ENCODE peak calls at places on chromosome 14, in ten cellular contexts. One of them, this sample, is unnamed.
A peak's percentile ranks its signal among the peaks of the same experiment; 100 is the strongest.

GRCh38 chr14:105419305-105420091 is at the start of gene MTA1:
- DNase-seq in hypothalamus: no peak
- DNase-seq in stimulated activated CD8-positive, alpha-beta memory T cell treated with anti-CD3 and anti-CD28 coated beads, Interleukin-4, amount 100 ng/mL, for 1 hour: no peak
- DNase-seq in endothelial cell of umbilical vein: no peak
- DNase-seq in HFFc6: no peak
- DNase-seq in NCI-H1092: peak; percentile 20
- DNase-seq in stimulated activated naive CD4-positive, alpha-beta T cell treated with Interleukin-2 at 50 U/mL for 16 hours: peak; percentile 23
- DNase-seq in GF-D8: no peak
- DNase-seq in GM12865: peak; percentile 46
- DNase-seq in HEK293T: peak; percentile 76
- DNase-seq in this sample: peak; percentile 38

GRCh38 chr14:102570334-102570995 is 22.0 kb upstream of the RCOR1 start:
- DNase-seq in stimulated activated CD8-positive, alpha-beta memory T cell treated with anti-CD3 and anti-CD28 coated beads, Interleukin-4, amount 100 ng/mL, for 1 hour: no peak
- DNase-seq in stimulated activated naive CD4-positive, alpha-beta T cell treated with Interleukin-2 at 50 U/mL for 16 hours: no peak
- DNase-seq in NCI-H1092: no peak
- DNase-seq in GF-D8: no peak
- DNase-seq in HEK293T: no peak
- DNase-seq in endothelial cell of umbilical vein: no peak
- DNase-seq in hypothalamus: no peak
- DNase-seq in HFFc6: no peak
- DNase-seq in GM12865: no peak
- DNase-seq in this sample: no peak

GRCh38 chr14:46490150-46490769 is 161.3 kb downstream of the RPL10L start:
- DNase-seq in GM12865: peak; percentile 46
- DNase-seq in NCI-H1092: no peak
- DNase-seq in stimulated activated CD8-positive, alpha-beta memory T cell treated with anti-CD3 and anti-CD28 coated beads, Interleukin-4, amount 100 ng/mL, for 1 hour: no peak
- DNase-seq in hypothalamus: no peak
- DNase-seq in HFFc6: no peak
- DNase-seq in GF-D8: no peak
- DNase-seq in HEK293T: peak; percentile 17
- DNase-seq in endothelial cell of umbilical vein: peak; percentile 55
- DNase-seq in stimulated activated naive CD4-positive, alpha-beta T cell treated with Interleukin-2 at 50 U/mL for 16 hours: no peak
- DNase-seq in this sample: no peak

GRCh38 chr14:94550041-94550440 is 11.2 kb upstream of the SERPINA4 start:
- DNase-seq in HFFc6: no peak
- DNase-seq in HEK293T: no peak
- DNase-seq in stimulated activated naive CD4-positive, alpha-beta T cell treated with Interleukin-2 at 50 U/mL for 16 hours: no peak
- DNase-seq in stimulated activated CD8-positive, alpha-beta memory T cell treated with anti-CD3 and anti-CD28 coated beads, Interleukin-4, amount 100 ng/mL, for 1 hour: no peak
- DNase-seq in hypothalamus: no peak
- DNase-seq in GF-D8: no peak
- DNase-seq in GM12865: no peak
- DNase-seq in endothelial cell of umbilical vein: no peak
- DNase-seq in NCI-H1092: no peak
- DNase-seq in this sample: no peak

GRCh38 chr14:45526715-45527549 is 273.9 kb upstream of the MIS18BP1 start:
- DNase-seq in stimulated activated CD8-positive, alpha-beta memory T cell treated with anti-CD3 and anti-CD28 coated beads, Interleukin-4, amount 100 ng/mL, for 1 hour: no peak
- DNase-seq in hypothalamus: no peak
- DNase-seq in NCI-H1092: peak; percentile 29
- DNase-seq in HFFc6: no peak
- DNase-seq in GM12865: peak; percentile 48
- DNase-seq in HEK293T: peak; percentile 63
- DNase-seq in GF-D8: no peak
- DNase-seq in endothelial cell of umbilical vein: no peak
- DNase-seq in stimulated activated naive CD4-positive, alpha-beta T cell treated with Interleukin-2 at 50 U/mL for 16 hours: no peak
- DNase-seq in this sample: peak; percentile 38

GRCh38 chr14:63045612-63046320 is 508 bp upstream of the KCNH5 start:
- DNase-seq in stimulated activated CD8-positive, alpha-beta memory T cell treated with anti-CD3 and anti-CD28 coated beads, Interleukin-4, amount 100 ng/mL, for 1 hour: no peak
- DNase-seq in GF-D8: no peak
- DNase-seq in endothelial cell of umbilical vein: no peak
- DNase-seq in HEK293T: peak; percentile 66
- DNase-seq in NCI-H1092: peak; percentile 69
- DNase-seq in stimulated activated naive CD4-positive, alpha-beta T cell treated with Interleukin-2 at 50 U/mL for 16 hours: no peak
- DNase-seq in hypothalamus: peak; percentile 33
- DNase-seq in GM12865: no peak
- DNase-seq in HFFc6: no peak
- DNase-seq in this sample: peak; percentile 79

GRCh38 chr14:82710257-82710841 is 1176.7 kb upstream of the SEL1L start:
- DNase-seq in endothelial cell of umbilical vein: peak; percentile 45
- DNase-seq in GF-D8: no peak
- DNase-seq in NCI-H1092: no peak
- DNase-seq in hypothalamus: peak; percentile 31
- DNase-seq in stimulated activated naive CD4-positive, alpha-beta T cell treated with Interleukin-2 at 50 U/mL for 16 hours: no peak
- DNase-seq in GM12865: peak; percentile 55
- DNase-seq in HEK293T: peak; percentile 49
- DNase-seq in stimulated activated CD8-positive, alpha-beta memory T cell treated with anti-CD3 and anti-CD28 coated beads, Interleukin-4, amount 100 ng/mL, for 1 hour: no peak
- DNase-seq in HFFc6: peak; percentile 30
- DNase-seq in this sample: peak; percentile 73

GRCh38 chr14:98695809-98696208 is 576.2 kb downstream of the BCL11B start:
- DNase-seq in GF-D8: no peak
- DNase-seq in hypothalamus: no peak
- DNase-seq in HEK293T: no peak
- DNase-seq in stimulated activated naive CD4-positive, alpha-beta T cell treated with Interleukin-2 at 50 U/mL for 16 hours: no peak
- DNase-seq in GM12865: no peak
- DNase-seq in HFFc6: no peak
- DNase-seq in stimulated activated CD8-positive, alpha-beta memory T cell treated with anti-CD3 and anti-CD28 coated beads, Interleukin-4, amount 100 ng/mL, for 1 hour: no peak
- DNase-seq in NCI-H1092: no peak
- DNase-seq in endothelial cell of umbilical vein: no peak
- DNase-seq in this sample: no peak

GRCh38 chr14:90839024-90839888 is 23.0 kb upstream of the TTC7B start:
- DNase-seq in HFFc6: peak; percentile 7
- DNase-seq in stimulated activated CD8-positive, alpha-beta memory T cell treated with anti-CD3 and anti-CD28 coated beads, Interleukin-4, amount 100 ng/mL, for 1 hour: no peak
- DNase-seq in endothelial cell of umbilical vein: peak; percentile 73
- DNase-seq in GF-D8: no peak
- DNase-seq in GM12865: no peak
- DNase-seq in stimulated activated naive CD4-positive, alpha-beta T cell treated with Interleukin-2 at 50 U/mL for 16 hours: no peak
- DNase-seq in HEK293T: no peak
- DNase-seq in NCI-H1092: no peak
- DNase-seq in hypothalamus: no peak
- DNase-seq in this sample: no peak

GRCh38 chr14:59529189-59529588 is 44.9 kb downstream of the JKAMP start:
- DNase-seq in GF-D8: no peak
- DNase-seq in stimulated activated CD8-positive, alpha-beta memory T cell treated with anti-CD3 and anti-CD28 coated beads, Interleukin-4, amount 100 ng/mL, for 1 hour: no peak
- DNase-seq in hypothalamus: no peak
- DNase-seq in HEK293T: no peak
- DNase-seq in GM12865: no peak
- DNase-seq in NCI-H1092: no peak
- DNase-seq in stimulated activated naive CD4-positive, alpha-beta T cell treated with Interleukin-2 at 50 U/mL for 16 hours: no peak
- DNase-seq in HFFc6: no peak
- DNase-seq in endothelial cell of umbilical vein: no peak
- DNase-seq in this sample: no peak

GRCh38 chr14:20455355-20456300 is 602 bp downstream of the APEX1 start:
- DNase-seq in stimulated activated naive CD4-positive, alpha-beta T cell treated with Interleukin-2 at 50 U/mL for 16 hours: peak; percentile 87
- DNase-seq in endothelial cell of umbilical vein: no peak
- DNase-seq in GF-D8: peak; percentile 64
- DNase-seq in HEK293T: peak; percentile 49
- DNase-seq in NCI-H1092: peak; percentile 87
- DNase-seq in hypothalamus: no peak
- DNase-seq in GM12865: peak; percentile 89
- DNase-seq in HFFc6: peak; percentile 84
- DNase-seq in stimulated activated CD8-positive, alpha-beta memory T cell treated with anti-CD3 and anti-CD28 coated beads, Interleukin-4, amount 100 ng/mL, for 1 hour: no peak
- DNase-seq in this sample: no peak

GRCh38 chr14:88599761-88600439 is 37.1 kb downstream of the ZC3H14 start:
- DNase-seq in stimulated activated naive CD4-positive, alpha-beta T cell treated with Interleukin-2 at 50 U/mL for 16 hours: peak; percentile 21
- DNase-seq in endothelial cell of umbilical vein: no peak
- DNase-seq in GF-D8: no peak
- DNase-seq in NCI-H1092: no peak
- DNase-seq in GM12865: peak; percentile 89
- DNase-seq in HFFc6: no peak
- DNase-seq in hypothalamus: no peak
- DNase-seq in HEK293T: no peak
- DNase-seq in stimulated activated CD8-positive, alpha-beta memory T cell treated with anti-CD3 and anti-CD28 coated beads, Interleukin-4, amount 100 ng/mL, for 1 hour: no peak
- DNase-seq in this sample: no peak